ENCODE peak calls at places on chromosomes 13 and 19, in four cellular contexts. W is adrenal gland, K is psoas muscle, G is breast epithelium. Y is an unnamed sample. For H3K36me3, the result is how much of the 10 kb centered on the place peaks cover.

GRCh38 chr19:5903054-5903501 is 512 bp downstream of the NDUFA11 start:
- DNase-seq in K (no peak), G (no peak), W (no peak), Y (no peak)

GRCh38 chr19:20359933-20360720 is 193.1 kb downstream of the ZNF486 start:
- DNase-seq in K (no peak), G (no peak), W (no peak), Y (no peak)

GRCh38 chr19:4676955-4677731 is 7.0 kb upstream of the MYDGF start:
- DNase-seq in K (peak), W (peak), G (no peak), Y (no peak)

GRCh38 chr13:50457430-50458393 is 385.8 kb downstream of the DLEU7 start:
- DNase-seq in K (peak), W (no peak), G (no peak), Y (no peak)

GRCh38 chr19:33660426-33661160 is 38.8 kb downstream of the CHST8 start:
- DNase-seq in W (no peak), G (no peak), K (no peak), Y (no peak)

GRCh38 chr13:65597839-65598818 is 1632.0 kb downstream of the PCDH9 start:
- DNase-seq in W (no peak), K (no peak), G (no peak), Y (no peak)

GRCh38 chr19:53008061-53008778 is 5.5 kb upstream of the ERVV-1 start:
- DNase-seq in K (no peak), G (no peak), W (no peak), Y (no peak)

GRCh38 chr19:7507884-7508283 is 8.0 kb upstream of the ZNF358 start:
- DNase-seq in K (peak), W (peak), G (no peak), Y (no peak)

GRCh38 chr19:46413262-46414031 is at the start of gene CCDC8:
- DNase-seq in K (peak), G (peak), W (peak), Y (peak)

GRCh38 chr19:38862321-38863059 is 12.7 kb upstream of the HNRNPL start:
- DNase-seq in K (peak), G (no peak), W (peak), Y (no peak)

DNA sequence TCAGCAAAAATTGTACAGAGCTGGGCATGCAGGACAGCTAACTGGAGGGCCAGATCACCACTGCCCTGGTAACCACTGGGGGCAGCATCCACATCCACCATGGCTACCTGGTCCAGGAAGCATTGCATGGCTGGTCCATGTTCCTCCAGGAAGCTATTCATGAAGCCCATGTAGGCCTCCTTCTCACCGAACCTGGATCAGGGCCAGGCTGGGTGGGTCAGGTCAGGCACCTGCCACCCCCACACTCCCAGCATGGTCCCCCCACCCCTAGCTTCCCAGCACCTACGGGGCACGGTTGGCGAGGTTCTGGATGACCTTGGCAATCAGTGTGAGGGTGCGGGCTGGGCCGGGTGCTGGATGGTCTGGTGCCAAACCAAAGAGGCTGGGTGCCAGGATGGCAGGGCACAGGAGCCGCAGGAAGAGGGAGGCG is 4.6 kb upstream of the WIZ start:
- DNase-seq in K (no peak), W (no peak), G (no peak), Y (no peak)
- H3K36me3 ChIP-seq in K (under half), W (under half), G (under half), Y (under half)

GRCh38 chr13:23356368-23356767 is 77.1 kb downstream of the SACS start:
- DNase-seq in G (no peak), W (no peak), K (no peak), Y (no peak)

GRCh38 chr13:23357349-23357748 is 76.2 kb downstream of the SACS start:
- DNase-seq in G (no peak), W (no peak), K (no peak), Y (no peak)

GRCh38 chr13:23352161-23352560 is 81.3 kb downstream of the SACS start:
- DNase-seq in W (no peak), K (no peak), G (no peak), Y (no peak)

GRCh38 chr13:23350009-23350408 is 83.5 kb downstream of the SACS start:
- DNase-seq in K (no peak), G (no peak), W (no peak), Y (no peak)

GRCh38 chr13:23354520-23354919 is 79.0 kb downstream of the SACS start:
- DNase-seq in W (no peak), K (no peak), G (no peak), Y (no peak)
- H3K36me3 ChIP-seq in W (under half), K (under half), G (under half), Y (under half)

GRCh38 chr19:49616945-49617344 is 23.0 kb downstream of the RRAS start:
- DNase-seq in K (no peak), G (no peak), W (no peak), Y (no peak)
- H3K36me3 ChIP-seq in K (under half), G (under half), W (under half), Y (half or more)

GRCh38 chr19:55696301-55697068 is 21.5 kb downstream of the EPN1 start:
- DNase-seq in G (no peak), K (no peak), W (no peak), Y (no peak)
- H3K36me3 ChIP-seq in G (under half), K (under half), W (under half), Y (half or more)

GRCh38 chr13:42466123-42466522 is 107.8 kb upstream of the TNFSF11 start:
- DNase-seq in K (no peak), W (no peak), G (no peak), Y (no peak)

DNA sequence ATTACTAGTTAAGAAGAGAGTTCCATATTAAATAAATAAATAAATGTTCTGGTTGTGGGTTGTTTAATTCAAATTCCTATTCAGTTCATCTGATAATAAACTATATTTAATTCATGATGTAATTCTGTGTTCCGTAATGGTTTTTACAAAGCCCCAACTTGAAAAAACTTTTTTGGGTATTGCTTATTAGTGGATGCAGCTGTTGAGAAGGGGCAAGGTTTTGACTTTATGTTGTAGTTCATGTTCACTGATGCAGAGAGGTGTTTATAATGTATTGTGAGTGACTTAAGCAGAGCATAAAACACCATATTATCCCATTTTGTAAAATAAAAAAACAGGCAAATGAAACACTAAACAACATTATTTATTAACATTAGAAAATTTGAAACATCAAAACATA is 107.3 kb upstream of the TNFSF11 start:
- DNase-seq in G (no peak), K (no peak), W (no peak), Y (no peak)
- H3K36me3 ChIP-seq in G (under half), K (under half), W (under half), Y (under half)

GRCh38 chr19:10320602-10321416 is 5.0 kb upstream of the FDX2 start:
- DNase-seq in W (no peak), K (no peak), G (no peak), Y (no peak)
- H3K36me3 ChIP-seq in W (under half), K (under half), G (under half), Y (half or more)

GRCh38 chr19:1122972-1123363 is 19.2 kb downstream of the GPX4 start:
- DNase-seq in K (peak), G (no peak), W (peak), Y (peak)
- H3K36me3 ChIP-seq in K (under half), G (under half), W (under half), Y (under half)

GRCh38 chr13:20358022-20358421 is 125.9 kb upstream of the GJB6 start:
- DNase-seq in K (no peak), G (no peak), W (no peak), Y (no peak)
- H3K36me3 ChIP-seq in K (under half), G (under half), W (under half), Y (under half)

Y was measured in neuronal stem cell.